ENCODE peak calls at places on chromosome 14, in five cellular contexts. One of them, this sample, is unnamed.

GRCh38 chr14:100302616-100303015 is 3.6 kb downstream of the SLC25A29 start:
- DNase-seq in fibroblast of lung: no peak
- DNase-seq in tibial artery: no peak
- DNase-seq in cardiac fibroblast: no peak
- DNase-seq in testis: no peak
- DNase-seq in this sample: no peak

GRCh38 chr14:69614592-69614991 is 3.2 kb downstream of the SUSD6 start:
- DNase-seq in cardiac fibroblast: no peak
- DNase-seq in testis: peak
- DNase-seq in fibroblast of lung: no peak
- DNase-seq in tibial artery: peak
- DNase-seq in this sample: no peak

GRCh38 chr14:79408696-79409095 is 802.6 kb downstream of the DIO2 start:
- DNase-seq in testis: no peak
- DNase-seq in fibroblast of lung: no peak
- DNase-seq in tibial artery: no peak
- DNase-seq in cardiac fibroblast: no peak
- DNase-seq in this sample: no peak

GRCh38 chr14:45715946-45716345 is 462.9 kb upstream of the MIS18BP1 start:
- DNase-seq in tibial artery: no peak
- DNase-seq in cardiac fibroblast: no peak
- DNase-seq in fibroblast of lung: no peak
- DNase-seq in testis: no peak
- DNase-seq in this sample: no peak

GRCh38 chr14:103928011-103928890 is at the start of gene TDRD9:
- DNase-seq in testis: peak
- DNase-seq in cardiac fibroblast: no peak
- DNase-seq in fibroblast of lung: no peak
- DNase-seq in tibial artery: peak
- DNase-seq in this sample: no peak

GRCh38 chr14:71006200-71006563 is 98.9 kb downstream of the PCNX1 start:
- DNase-seq in cardiac fibroblast: no peak
- DNase-seq in testis: no peak
- DNase-seq in tibial artery: no peak
- DNase-seq in fibroblast of lung: peak
- DNase-seq in this sample: no peak

GRCh38 chr14:104113631-104114420 is 24.6 kb upstream of the KIF26A start:
- DNase-seq in tibial artery: peak
- DNase-seq in cardiac fibroblast: no peak
- DNase-seq in testis: no peak
- DNase-seq in fibroblast of lung: no peak
- DNase-seq in this sample: no peak

GRCh38 chr14:88233915-88234314 is 89.2 kb downstream of the KCNK10 start:
- DNase-seq in tibial artery: no peak
- DNase-seq in testis: peak
- DNase-seq in cardiac fibroblast: peak
- DNase-seq in fibroblast of lung: no peak
- DNase-seq in this sample: peak

GRCh38 chr14:83958359-83958758 is 1571.6 kb upstream of the FLRT2 start:
- DNase-seq in fibroblast of lung: no peak
- DNase-seq in testis: no peak
- DNase-seq in tibial artery: no peak
- DNase-seq in cardiac fibroblast: no peak
- DNase-seq in this sample: no peak

GRCh38 chr14:91232052-91232451 is 12.5 kb downstream of the GPR68 start:
- DNase-seq in tibial artery: no peak
- DNase-seq in cardiac fibroblast: no peak
- DNase-seq in fibroblast of lung: no peak
- DNase-seq in testis: no peak
- DNase-seq in this sample: no peak

GRCh38 chr14:66359500-66359899 is 126.7 kb upstream of the CCDC196 start:
- DNase-seq in cardiac fibroblast: peak
- DNase-seq in testis: no peak
- DNase-seq in fibroblast of lung: peak
- DNase-seq in tibial artery: no peak
- DNase-seq in this sample: peak

GRCh38 chr14:90624228-90624627 is 192.0 kb downstream of the TTC7B start:
- DNase-seq in testis: no peak
- DNase-seq in cardiac fibroblast: peak
- DNase-seq in fibroblast of lung: peak
- DNase-seq in tibial artery: peak
- DNase-seq in this sample: peak

DNA sequence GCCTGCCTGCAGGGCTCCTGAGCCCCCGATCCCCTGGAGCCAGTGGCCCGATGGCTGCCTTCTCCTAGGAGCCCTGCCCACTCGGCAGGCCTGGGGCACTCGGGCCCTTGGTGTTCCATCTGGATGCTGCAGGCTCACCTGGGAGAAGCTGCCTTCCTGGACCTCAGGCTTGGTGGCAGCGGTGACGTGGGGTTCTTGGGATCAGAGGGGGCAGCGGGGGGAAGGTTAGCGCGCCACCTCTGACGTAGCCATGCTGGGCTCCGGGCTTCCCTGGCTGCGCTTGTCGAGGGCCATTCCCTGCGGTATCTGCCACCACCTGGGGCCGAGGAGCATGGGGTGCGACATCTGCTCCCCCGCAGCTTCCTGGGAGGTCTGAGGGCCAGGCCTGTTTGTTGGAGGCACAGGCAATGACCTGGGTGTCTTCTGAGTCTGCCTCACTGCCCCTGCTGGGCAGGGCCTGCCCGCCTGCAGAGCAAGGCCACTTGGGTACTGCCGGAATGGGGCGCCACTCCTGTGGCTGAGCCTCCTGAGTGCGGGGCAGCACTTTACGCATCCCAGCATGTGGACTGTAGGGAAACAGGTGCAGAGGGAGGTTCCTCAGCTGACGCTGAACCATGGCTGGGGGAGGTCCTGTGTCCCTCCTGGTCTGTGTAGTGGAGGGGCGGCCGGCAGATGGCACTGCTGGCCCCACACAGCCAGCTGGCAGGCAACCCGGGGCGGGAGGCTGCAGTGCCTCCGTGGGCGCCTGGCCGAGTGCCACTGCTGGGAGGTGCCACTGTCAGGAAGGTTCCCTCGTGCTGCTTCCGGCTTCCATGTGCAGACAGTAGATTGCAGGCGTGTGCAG is 20.3 kb downstream of the MTA1 start:
- DNase-seq in fibroblast of lung: no peak
- DNase-seq in cardiac fibroblast: no peak
- DNase-seq in testis: no peak
- DNase-seq in tibial artery: no peak
- DNase-seq in this sample: no peak
- TF ChIP-seq CTCF in fibroblast of lung: no peak
- TF ChIP-seq CTCF in cardiac fibroblast: no peak
- TF ChIP-seq CTCF in testis: no peak
- TF ChIP-seq CTCF in tibial artery: no peak
- TF ChIP-seq CTCF in this sample: no peak

GRCh38 chr14:52948836-52949235 is 2.0 kb downstream of the FERMT2 start:
- DNase-seq in testis: no peak
- DNase-seq in tibial artery: no peak
- DNase-seq in fibroblast of lung: no peak
- DNase-seq in cardiac fibroblast: no peak
- DNase-seq in this sample: no peak
- H3K4me3 ChIP-seq in testis: no peak
- H3K4me3 ChIP-seq in tibial artery: peak
- H3K4me3 ChIP-seq in fibroblast of lung: peak
- H3K4me3 ChIP-seq in cardiac fibroblast: peak
- H3K4me3 ChIP-seq in this sample: peak

GRCh38 chr14:29926701-29927595 is 699 bp downstream of the PRKD1 start:
- DNase-seq in testis: peak
- DNase-seq in tibial artery: peak
- DNase-seq in cardiac fibroblast: peak
- DNase-seq in fibroblast of lung: peak
- DNase-seq in this sample: peak
- TF ChIP-seq CTCF in testis: no peak
- TF ChIP-seq CTCF in tibial artery: no peak
- TF ChIP-seq CTCF in cardiac fibroblast: no peak
- TF ChIP-seq CTCF in fibroblast of lung: no peak
- TF ChIP-seq CTCF in this sample: no peak

DNA sequence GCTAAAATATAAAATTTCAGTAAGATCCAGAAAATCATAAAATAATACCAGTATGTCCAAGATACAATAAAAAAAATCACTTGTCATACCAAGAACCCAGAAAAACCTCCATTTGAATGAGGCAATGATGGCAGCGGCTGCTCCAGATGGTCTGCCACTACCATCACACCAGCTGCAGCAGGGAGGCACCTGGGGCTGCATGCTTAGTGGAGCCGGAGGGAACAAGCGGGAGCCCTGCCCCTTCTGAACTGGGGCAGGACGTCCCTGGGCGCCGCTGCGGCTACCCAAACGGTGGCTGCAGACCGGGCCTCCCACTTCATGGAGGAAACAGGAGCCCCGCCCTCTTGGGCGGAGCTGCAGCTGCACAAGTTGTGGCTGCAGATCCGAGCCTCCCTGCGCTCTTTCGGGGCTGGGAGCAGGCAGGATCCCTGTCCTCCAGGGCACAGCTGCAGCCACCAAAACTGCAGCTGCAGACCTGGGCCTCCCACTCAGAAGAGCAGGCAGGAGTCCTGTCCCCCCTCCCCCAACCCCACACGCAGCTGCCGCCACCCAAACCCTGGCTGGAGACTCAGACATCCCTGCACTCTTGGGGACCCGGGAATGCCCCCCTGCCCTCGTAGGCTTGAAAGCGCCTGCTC is 36.1 kb upstream of the OR5AU1 start:
- DNase-seq in cardiac fibroblast: peak
- DNase-seq in fibroblast of lung: peak
- DNase-seq in tibial artery: peak
- DNase-seq in testis: peak
- DNase-seq in this sample: peak
- H3K4me3 ChIP-seq in cardiac fibroblast: peak
- H3K4me3 ChIP-seq in fibroblast of lung: peak
- H3K4me3 ChIP-seq in tibial artery: peak
- H3K4me3 ChIP-seq in testis: no peak
- H3K4me3 ChIP-seq in this sample: peak

GRCh38 chr14:44453433-44454171 is 53.5 kb downstream of the FSCB start:
- DNase-seq in testis: no peak
- DNase-seq in cardiac fibroblast: no peak
- DNase-seq in tibial artery: no peak
- DNase-seq in fibroblast of lung: no peak
- DNase-seq in this sample: no peak
- TF ChIP-seq CTCF in testis: no peak
- TF ChIP-seq CTCF in cardiac fibroblast: no peak
- TF ChIP-seq CTCF in tibial artery: no peak
- TF ChIP-seq CTCF in fibroblast of lung: no peak
- TF ChIP-seq CTCF in this sample: no peak